ENCODE peak calls at places on chromosomes 16 and 17, in six cellular contexts. Q is HCT116, C is H1, B is SK-N-SH, D is GM12878, G is K562. I is an unnamed sample.

GRCh38 chr17:28427372-28427771 is 21.4 kb upstream of the SLC46A1 start:
- DNase-seq in Q (no peak), C (no peak), B (no peak), D (no peak), G (no peak), I (no peak)

GRCh38 chr17:27609606-27610303 is 21.2 kb upstream of the LGALS9 start:
- DNase-seq in Q (no peak), C (no peak), B (peak; percentile 61), D (no peak), G (no peak), I (peak; percentile 3)

GRCh38 chr16:67862623-67863583 is 9.9 kb upstream of the EDC4 start:
- DNase-seq in Q (no peak), C (no peak), B (no peak), D (no peak), G (no peak), I (no peak)

GRCh38 chr17:19447085-19447583 is 36.1 kb downstream of the RNF112 start:
- DNase-seq in Q (peak; percentile 62), C (no peak), B (peak; percentile 84), D (peak; percentile 20), G (peak; percentile 66), I (peak; percentile 50)

GRCh38 chr16:68396481-68396880 is 51.8 kb downstream of the SMPD3 start:
- DNase-seq in Q (peak; percentile 44), C (no peak), B (peak; percentile 49), D (no peak), G (peak; percentile 35), I (no peak)

GRCh38 chr16:82311528-82311927 is 141.5 kb upstream of the MPHOSPH6 start:
- DNase-seq in Q (no peak), C (no peak), B (no peak), D (no peak), G (no peak), I (no peak)

GRCh38 chr16:72203401-72203800 is 31.4 kb upstream of the PMFBP1 start:
- DNase-seq in Q (no peak), C (no peak), B (no peak), D (peak; percentile 49), G (no peak), I (no peak)

GRCh38 chr16:87723224-87723619 is 42.6 kb downstream of the KLHDC4 start:
- DNase-seq in Q (no peak), C (no peak), B (peak; percentile 99), D (peak; percentile 58), G (peak; percentile 78), I (no peak)

GRCh38 chr17:29504711-29505110 is 62.1 kb downstream of the ABHD15 start:
- DNase-seq in Q (no peak), C (no peak), B (no peak), D (no peak), G (no peak), I (no peak)

GRCh38 chr16:80391095-80391494 is 149.7 kb upstream of the DYNLRB2 start:
- DNase-seq in Q (no peak), C (no peak), B (no peak), D (no peak), G (no peak), I (no peak)

GRCh38 chr16:629289-630023 is 1.3 kb upstream of the WFIKKN1 start:
- DNase-seq in Q (no peak), C (no peak), B (peak; percentile 84), D (no peak), G (peak; percentile 91), I (no peak)

GRCh38 chr16:628321-629061 is 2.3 kb upstream of the WFIKKN1 start:
- DNase-seq in Q (no peak), C (no peak), B (no peak), D (no peak), G (no peak), I (no peak)

GRCh38 chr16:630815-631405 is at the start of gene WFIKKN1:
- DNase-seq in Q (no peak), C (no peak), B (peak; percentile 71), D (no peak), G (peak; percentile 56), I (no peak)

GRCh38 chr16:631808-632358 is 1.1 kb downstream of the WFIKKN1 start:
- DNase-seq in Q (no peak), C (no peak), B (no peak), D (no peak), G (no peak), I (no peak)

GRCh38 chr16:630024-630814 is 566 bp upstream of the WFIKKN1 start:
- DNase-seq in Q (no peak), C (no peak), B (no peak), D (no peak), G (no peak), I (no peak)
- TF ChIP-seq YY1 in Q (no peak), C (no peak), B (no peak), D (no peak), G (no peak), I (no peak)

GRCh38 chr17:5695480-5695879 is 111.2 kb upstream of the NLRP1 start:
- DNase-seq in Q (no peak), C (no peak), B (no peak), D (no peak), G (no peak), I (no peak)

GRCh38 chr17:5698959-5699358 is 114.7 kb upstream of the NLRP1 start:
- DNase-seq in Q (no peak), C (no peak), B (no peak), D (no peak), G (no peak), I (no peak)

GRCh38 chr17:5699789-5700188 is 115.5 kb upstream of the NLRP1 start:
- DNase-seq in Q (no peak), C (no peak), B (no peak), D (no peak), G (no peak), I (peak; percentile 77)

GRCh38 chr17:5694507-5694906 is 110.2 kb upstream of the NLRP1 start:
- DNase-seq in Q (no peak), C (no peak), B (no peak), D (no peak), G (peak; percentile 6), I (peak; percentile 40)

DNA sequence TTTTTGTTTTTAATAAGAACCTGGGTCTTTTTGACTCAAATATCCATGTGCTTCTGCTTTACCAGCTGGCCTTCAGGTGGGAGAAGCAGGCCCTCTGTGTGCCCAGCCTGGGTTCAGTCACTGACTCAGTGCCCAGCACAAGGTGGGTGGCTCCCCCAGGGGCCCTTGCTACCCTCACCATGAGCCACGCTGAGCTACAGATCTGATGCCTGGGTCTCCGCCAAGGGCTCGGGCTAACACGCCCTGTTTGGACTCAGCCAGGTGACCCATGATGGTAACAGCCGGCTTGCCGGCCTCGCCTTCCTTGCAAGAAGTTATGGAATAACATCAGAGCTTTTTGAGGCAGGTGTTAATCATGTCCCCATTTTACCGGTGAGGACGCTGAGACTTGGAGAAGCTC is 109.5 kb upstream of the NLRP1 start:
- DNase-seq in Q (no peak), C (no peak), B (no peak), D (no peak), G (no peak), I (no peak)
- H3K27me3 ChIP-seq in Q (peaks cover 22% of the 10 kb centered on the region), C (no peaks in the 10 kb centered on the region), B (peaks cover 8% of the 10 kb centered on the region), D (no peaks in the 10 kb centered on the region), G (peaks cover 10% of the 10 kb centered on the region), I (no peaks in the 10 kb centered on the region)

DNA sequence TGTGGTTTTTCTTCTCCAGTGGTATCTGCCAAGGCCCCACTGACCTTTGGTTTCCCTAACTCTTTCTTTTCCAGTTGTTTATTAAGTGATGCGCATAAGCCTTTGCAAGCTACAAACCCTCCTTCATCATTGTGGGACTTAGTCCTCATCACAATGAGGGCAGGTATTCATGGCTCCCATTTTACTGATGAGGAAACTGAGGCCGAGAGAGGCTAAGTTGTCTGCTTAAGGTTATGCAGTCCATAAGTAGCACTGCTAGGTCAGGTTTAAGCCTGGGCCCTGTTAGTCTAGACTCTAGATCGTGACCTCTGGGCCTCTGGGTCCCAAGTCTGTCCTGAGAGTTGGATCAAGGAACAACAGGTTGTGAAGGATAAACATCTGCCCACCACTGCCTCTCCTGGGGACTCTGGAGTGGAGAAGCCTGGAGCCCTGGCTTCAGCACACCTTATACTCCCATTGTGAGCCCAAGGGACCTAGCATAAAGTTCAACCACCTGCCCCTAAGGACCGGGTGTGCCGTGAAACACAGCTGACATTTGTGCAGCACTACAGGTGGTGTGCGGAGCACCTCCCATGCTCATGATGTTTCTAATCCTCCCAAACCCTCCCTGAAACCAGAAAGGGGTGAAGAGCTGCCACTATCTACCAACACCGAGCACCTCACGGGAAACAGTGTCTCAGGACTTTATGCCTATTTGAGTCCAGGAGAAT is 5.2 kb upstream of the KCNH6 start:
- DNase-seq in Q (no peak), C (no peak), B (no peak), D (no peak), G (no peak), I (no peak)
- TF ChIP-seq YY1 in Q (no peak), C (no peak), B (no peak), D (no peak), G (no peak), I (no peak)

GRCh38 chr17:77600346-77600745 is 358.2 kb upstream of the TNRC6C start:
- DNase-seq in Q (no peak), C (no peak), B (no peak), D (no peak), G (no peak), I (no peak)

GRCh38 chr17:77601054-77601979 is 357.2 kb upstream of the TNRC6C start:
- DNase-seq in Q (no peak), C (no peak), B (peak; percentile 44), D (no peak), G (no peak), I (no peak)

GRCh38 chr17:77602883-77603640 is 355.4 kb upstream of the TNRC6C start:
- DNase-seq in Q (no peak), C (no peak), B (peak; percentile 23), D (no peak), G (no peak), I (no peak)

GRCh38 chr17:77604301-77605031 is 354.0 kb upstream of the TNRC6C start:
- DNase-seq in Q (no peak), C (no peak), B (no peak), D (no peak), G (no peak), I (no peak)

GRCh38 chr17:77602062-77602746 is 356.3 kb upstream of the TNRC6C start:
- DNase-seq in Q (no peak), C (no peak), B (peak; percentile 59), D (no peak), G (no peak), I (no peak)
- H3K27me3 ChIP-seq in Q (peaks cover under 1% of the 10 kb centered on the region), C (no peaks in the 10 kb centered on the region), B (peaks cover 11% of the 10 kb centered on the region), D (no peaks in the 10 kb centered on the region), G (peaks cover 81% of the 10 kb centered on the region), I (no peaks in the 10 kb centered on the region)

I was measured in NT2/D1.